ENCODE peak calls at places on chromosomes 5 and 9, in seven cellular contexts. Y, Q, F, V, M, L and A are unnamed samples.
A peak's percentile ranks its signal among the peaks of the same experiment; 100 is the strongest.

GRCh38 chr9:99231708-99232107 is 9.6 kb downstream of the SEC61B start:
- DNase-seq in V (no peak), Y (no peak), F (no peak), M (peak; percentile 28), L (no peak), Q (peak; percentile 51), A (peak; percentile 23)

GRCh38 chr9:15423328-15423985 is 781 bp downstream of the SNAPC3 start:
- DNase-seq in F (no peak), V (no peak), Q (peak; percentile 63), M (no peak), Y (peak; percentile 61), L (peak; percentile 22), A (peak; percentile 22)

GRCh38 chr9:99105152-99106043 is 485 bp downstream of the TGFBR1 start:
- DNase-seq in F (peak; percentile 73), M (peak; percentile 80), Q (peak; percentile 78), Y (peak; percentile 75), L (peak; percentile 71), V (peak; percentile 21), A (peak; percentile 72)

GRCh38 chr5:82991678-82992323 is 85.4 kb downstream of the TMEM167A start:
- DNase-seq in M (no peak), Q (peak; percentile 68), Y (no peak), F (no peak), V (no peak), L (peak; percentile 74), A (peak; percentile 46)

GRCh38 chr9:121807069-121807917 is 155.9 kb downstream of the DAB2IP start:
- DNase-seq in F (no peak), M (no peak), L (no peak), Y (no peak), Q (no peak), V (no peak), A (no peak)

GRCh38 chr9:81559741-81560140 is 129.6 kb downstream of the TLE1 start:
- DNase-seq in Q (peak; percentile 98), L (peak; percentile 95), Y (peak; percentile 90), V (no peak), M (no peak), F (no peak), A (peak; percentile 74)

GRCh38 chr9:5718296-5719032 is 89.6 kb downstream of the RIC1 start:
- DNase-seq in Y (peak; percentile 65), M (no peak), L (no peak), Q (no peak), F (no peak), V (no peak), A (no peak)

GRCh38 chr5:54695198-54695966 is 177.8 kb downstream of the SNX18 start:
- DNase-seq in V (no peak), F (no peak), L (peak; percentile 20), M (no peak), Q (no peak), Y (no peak), A (no peak)

GRCh38 chr5:3414371-3414770 is 181.3 kb upstream of the IRX1 start:
- DNase-seq in Y (no peak), Q (no peak), V (no peak), F (no peak), L (no peak), M (no peak), A (no peak)

GRCh38 chr9:128082173-128082572 is 14.1 kb downstream of the SLC25A25 start:
- DNase-seq in L (no peak), M (no peak), F (no peak), V (no peak), Q (peak; percentile 18), Y (no peak), A (peak; percentile 84)

GRCh38 chr5:2921176-2921575 is 169.7 kb upstream of the IRX2 start:
- DNase-seq in M (no peak), V (no peak), Q (no peak), F (no peak), L (no peak), Y (no peak), A (no peak)

GRCh38 chr5:18281947-18282557 is 647.8 kb downstream of the TAF11L14 start:
- DNase-seq in Q (peak; percentile 82), F (no peak), Y (peak; percentile 73), M (no peak), V (no peak), L (peak; percentile 27), A (peak; percentile 57)
- TF ChIP-seq CTCF in Q (peak; percentile 63), F (no peak), Y (peak; percentile 59), M (peak; percentile 36), V (no peak), L (peak; percentile 46), A (peak; percentile 47)

GRCh38 chr9:124492818-124493217 is 14.4 kb downstream of the NR5A1 start:
- DNase-seq in V (no peak), Q (no peak), Y (no peak), F (no peak), M (no peak), L (no peak), A (no peak)

GRCh38 chr9:124491049-124491975 is 15.9 kb downstream of the NR5A1 start:
- DNase-seq in Y (no peak), Q (no peak), F (no peak), M (no peak), V (no peak), L (no peak), A (no peak)

GRCh38 chr9:124493794-124494479 is 13.3 kb downstream of the NR5A1 start:
- DNase-seq in V (no peak), L (no peak), F (no peak), Y (no peak), Q (no peak), M (no peak), A (no peak)

GRCh38 chr9:124495105-124496074 is 11.8 kb downstream of the NR5A1 start:
- DNase-seq in Q (no peak), Y (no peak), F (no peak), V (no peak), M (no peak), L (no peak), A (no peak)

DNA sequence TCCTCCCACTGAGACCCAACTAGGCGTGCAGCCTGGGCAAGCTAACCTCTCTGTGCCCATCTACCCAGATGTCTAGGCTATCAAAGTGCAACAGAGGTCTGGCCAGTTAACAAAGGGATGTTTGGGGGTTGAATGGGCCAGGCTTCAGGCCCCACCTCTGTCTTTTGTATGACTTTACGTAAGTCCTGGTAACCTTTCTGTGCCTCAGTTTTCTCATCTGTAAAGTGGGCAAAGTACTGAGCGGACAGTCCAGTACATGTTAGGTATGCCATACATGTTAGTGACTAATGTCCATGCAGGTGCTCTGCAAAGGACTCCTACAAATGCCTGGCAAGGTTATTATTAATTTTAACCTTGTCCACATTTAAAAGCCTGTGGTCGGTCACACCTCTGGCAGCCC is 14.0 kb downstream of the NR5A1 start:
- DNase-seq in V (no peak), F (no peak), Y (no peak), Q (no peak), L (no peak), M (no peak), A (no peak)
- TF ChIP-seq CTCF in V (no peak), F (no peak), Y (no peak), Q (no peak), L (no peak), M (no peak), A (no peak)

GRCh38 chr9:92635760-92636159 is 34.2 kb downstream of the IPPK start:
- DNase-seq in V (no peak), F (no peak), M (no peak), L (no peak), Q (no peak), Y (no peak), A (no peak)

GRCh38 chr9:92637331-92637730 is 32.6 kb downstream of the IPPK start:
- DNase-seq in L (no peak), F (no peak), Y (no peak), V (no peak), M (no peak), Q (no peak), A (no peak)

GRCh38 chr9:92634712-92635605 is 35.0 kb downstream of the IPPK start:
- DNase-seq in Y (peak; percentile 86), M (peak; percentile 89), V (peak; percentile 42), F (peak; percentile 79), L (peak; percentile 64), Q (peak; percentile 87), A (peak; percentile 67)

GRCh38 chr9:92637886-92638620 is 31.9 kb downstream of the IPPK start:
- DNase-seq in Q (no peak), F (no peak), M (no peak), V (no peak), L (no peak), Y (no peak), A (no peak)

DNA sequence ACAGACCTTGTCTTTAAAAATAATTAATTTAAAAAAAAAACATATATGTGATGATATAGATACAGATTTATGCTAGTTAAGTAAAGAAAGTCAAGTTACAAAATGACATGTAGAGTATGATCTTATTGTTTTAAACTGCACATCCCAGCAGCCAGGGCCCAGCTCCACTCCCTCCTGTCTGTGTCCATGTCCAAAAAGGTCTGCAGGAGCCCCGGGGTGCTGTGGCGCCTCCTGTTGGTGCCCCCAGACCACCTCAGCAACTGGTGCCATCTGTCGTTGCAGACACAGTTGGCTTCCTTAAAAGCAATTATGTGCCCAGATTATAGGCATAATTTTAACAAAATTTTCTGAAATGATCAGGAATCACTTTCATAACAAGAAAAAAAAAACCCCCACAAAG is 33.3 kb downstream of the IPPK start:
- DNase-seq in V (no peak), L (no peak), F (no peak), Y (no peak), M (no peak), Q (no peak), A (no peak)
- TF ChIP-seq CTCF in V (no peak), L (peak; percentile 34), F (no peak), Y (no peak), M (no peak), Q (peak; percentile 27), A (peak; percentile 4)

GRCh38 chr5:58963361-58963760 is 380.5 kb downstream of the RAB3C start:
- DNase-seq in M (no peak), Y (no peak), L (no peak), Q (no peak), V (no peak), F (no peak), A (no peak)

GRCh38 chr5:58968350-58968749 is 385.5 kb downstream of the RAB3C start:
- DNase-seq in F (no peak), L (no peak), M (no peak), Q (no peak), V (no peak), Y (no peak), A (no peak)

GRCh38 chr5:58963821-58964220 is 380.9 kb downstream of the RAB3C start:
- DNase-seq in V (no peak), F (no peak), M (no peak), Q (no peak), Y (no peak), L (no peak), A (no peak)

GRCh38 chr5:58967597-58968281 is 384.9 kb downstream of the RAB3C start:
- DNase-seq in L (no peak), V (no peak), Y (no peak), F (no peak), M (no peak), Q (no peak), A (no peak)

DNA sequence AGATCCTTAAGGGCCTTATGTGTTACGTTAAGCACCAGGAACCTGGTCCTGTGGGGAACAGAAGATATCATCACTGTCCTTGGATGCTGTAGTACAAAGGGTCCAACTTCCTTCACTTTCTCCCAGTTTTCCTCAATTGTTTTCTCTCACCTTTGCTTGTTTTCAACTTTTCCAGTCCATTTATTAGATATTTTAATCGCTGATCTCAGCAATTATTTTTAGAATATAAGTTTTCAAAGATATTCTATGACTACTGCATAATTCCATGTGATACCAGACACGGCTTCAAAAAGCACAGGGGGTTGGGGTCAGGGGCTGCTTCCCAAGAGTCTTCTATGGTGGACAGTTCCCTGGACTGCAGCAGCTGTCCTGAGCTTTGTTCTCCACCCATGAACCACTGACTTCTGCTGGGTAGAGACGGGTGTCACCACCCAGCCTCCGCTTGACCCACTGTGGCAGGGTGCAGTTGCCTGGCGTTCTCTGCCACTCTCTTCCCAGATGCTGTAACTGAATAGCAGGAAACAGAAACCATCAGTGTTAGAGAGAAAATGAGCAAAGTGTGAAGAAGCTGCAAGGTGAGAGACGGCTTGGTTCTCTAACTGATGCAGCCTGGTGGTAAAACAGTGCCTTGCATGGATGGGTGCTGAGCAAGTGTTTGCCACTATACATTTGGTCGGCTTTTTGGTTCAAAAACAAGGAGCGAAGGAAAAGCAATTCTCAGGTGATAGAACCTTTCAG is 383.0 kb downstream of the RAB3C start:
- DNase-seq in V (no peak), Y (no peak), L (no peak), M (no peak), Q (no peak), F (no peak), A (no peak)
- TF ChIP-seq CTCF in V (no peak), Y (no peak), L (peak; percentile 21), M (peak; percentile 32), Q (peak; percentile 28), F (no peak), A (no peak)